ENCODE peak calls at places on chromosomes 12 and 14, in seven cellular contexts. X is activated T-cell treated with anti-CD3 and anti-CD28 coated beads, Interleukin-2, amount 50 U/mL, for 48 hours; T is B cell; A is renal cortical epithelial cell; O is lower leg skin; J is T follicular helper cell; M is NCI-H1694. G is an unnamed sample.

GRCh38 chr14:41749425-41749824 is 142.7 kb downstream of the LRFN5 start:
- DNase-seq in T (peak), O (no peak), J (no peak), M (no peak), X (no peak), A (peak), G (peak)

GRCh38 chr14:74551903-74552371 is 58.4 kb downstream of the ISCA2 start:
- DNase-seq in O (peak), X (no peak), J (no peak), T (no peak), M (peak), A (no peak), G (no peak)

GRCh38 chr12:58601529-58601928 is 318.8 kb downstream of the LRIG3 start:
- DNase-seq in O (no peak), A (no peak), X (no peak), J (no peak), T (no peak), M (no peak), G (no peak)

GRCh38 chr12:109870648-109871047 is 9.7 kb downstream of the GLTP start:
- DNase-seq in X (no peak), M (no peak), A (peak), O (no peak), T (no peak), J (no peak), G (no peak)

GRCh38 chr14:67172520-67172919 is 16.7 kb upstream of the GARIN2 start:
- DNase-seq in O (no peak), A (no peak), X (no peak), T (no peak), M (no peak), J (no peak), G (no peak)

GRCh38 chr14:103279129-103280025 is 54.7 kb upstream of the EIF5 start:
- DNase-seq in A (no peak), X (no peak), J (no peak), O (peak), M (no peak), T (peak), G (no peak)

GRCh38 chr14:51604078-51604477 is 47.6 kb upstream of the FRMD6 start:
- DNase-seq in T (no peak), J (no peak), A (peak), M (no peak), X (no peak), O (no peak), G (no peak)

GRCh38 chr14:23121401-23121800 is 2.3 kb upstream of the CEBPE start:
- DNase-seq in T (peak), O (no peak), X (peak), J (no peak), A (peak), M (no peak), G (no peak)

GRCh38 chr12:124172646-124173045 is 122.2 kb upstream of the RFLNA start:
- DNase-seq in A (peak), O (no peak), J (no peak), M (no peak), X (no peak), T (no peak), G (no peak)

GRCh38 chr12:130097342-130097741 is 64.9 kb upstream of the FZD10 start:
- DNase-seq in O (no peak), J (no peak), M (no peak), T (no peak), A (no peak), X (no peak), G (no peak)

GRCh38 chr12:124441443-124442190 is 125.8 kb downstream of the NCOR2 start:
- DNase-seq in A (no peak), T (no peak), O (no peak), X (no peak), J (no peak), M (no peak), G (no peak)

G was measured in COR-L47.